ENCODE peak calls at places on chromosomes 13 and 19, in five cellular contexts. E is choroid plexus epithelial cell, K is ovary, M is retinal pigment epithelial cell, O is kidney. N is an unnamed sample.

GRCh38 chr13:93690139-93690538 is 463.5 kb downstream of the GPC6 start:
- DNase-seq in K (no peak), O (no peak), E (peak), M (no peak), N (peak)

GRCh38 chr19:13099073-13099999 is 3.3 kb downstream of the LYL1 start:
- DNase-seq in O (peak), E (no peak), M (no peak), K (peak), N (peak)

GRCh38 chr19:6376512-6377193 is 920 bp upstream of the PSPN start:
- DNase-seq in K (peak), E (no peak), M (no peak), O (no peak), N (no peak)

GRCh38 chr19:34495416-34495815 is 13.9 kb downstream of the WTIP start:
- DNase-seq in E (no peak), M (no peak), K (peak), O (peak), N (no peak)

GRCh38 chr13:98187155-98187726 is 10.2 kb upstream of the RNF113B start:
- DNase-seq in M (no peak), O (no peak), E (no peak), K (no peak), N (no peak)

GRCh38 chr19:49387936-49388372 is at the start of gene KASH5:
- DNase-seq in E (peak), K (peak), O (peak), M (no peak), N (peak)

GRCh38 chr13:62278271-62278670 is 862.6 kb upstream of the PCDH20 start:
- DNase-seq in O (no peak), E (peak), M (no peak), K (no peak), N (no peak)

GRCh38 chr19:46492841-46493235 is 2.8 kb downstream of the PNMA8B start:
- DNase-seq in K (no peak), O (no peak), M (no peak), E (no peak), N (no peak)

GRCh38 chr13:113224486-113224885 is 15.1 kb downstream of the CUL4A start:
- DNase-seq in K (no peak), M (no peak), E (no peak), O (no peak), N (no peak)

GRCh38 chr19:40614595-40615411 is 13.6 kb downstream of the LTBP4 start:
- DNase-seq in M (peak), E (peak), O (peak), K (peak), N (peak)

GRCh38 chr19:50433201-50434180 is 799 bp downstream of the MYBPC2 start:
- DNase-seq in O (no peak), M (no peak), E (no peak), K (no peak), N (no peak)

GRCh38 chr13:91157273-91158014 is 190.0 kb upstream of the MIR17HG start:
- DNase-seq in M (no peak), E (no peak), K (no peak), O (no peak), N (no peak)

GRCh38 chr13:34303346-34303745 is 485.4 kb downstream of the RFC3 start:
- DNase-seq in O (no peak), E (no peak), M (no peak), K (no peak), N (no peak)

GRCh38 chr13:67298297-67298696 is 68.2 kb upstream of the PCDH9 start:
- DNase-seq in O (no peak), M (no peak), E (no peak), K (no peak), N (no peak)

GRCh38 chr13:24630121-24630520 is 50.1 kb upstream of the ATP12A start:
- DNase-seq in O (no peak), E (no peak), K (no peak), M (no peak), N (no peak)

GRCh38 chr13:55244991-55245644 is 1895.6 kb upstream of the PRR20A start:
- DNase-seq in E (no peak), O (no peak), M (no peak), K (no peak), N (peak)

GRCh38 chr13:42190529-42190928 is 81.4 kb upstream of the AKAP11 start:
- DNase-seq in M (no peak), E (no peak), O (no peak), K (no peak), N (no peak)

GRCh38 chr19:34336781-34337271 is 28.2 kb upstream of the GPI start:
- DNase-seq in M (no peak), E (peak), K (no peak), O (no peak), N (peak)

GRCh38 chr13:59587030-59587429 is 576.7 kb downstream of the DIAPH3 start:
- DNase-seq in K (no peak), M (no peak), E (no peak), O (no peak), N (no peak)

GRCh38 chr19:17107546-17108452 is 32.2 kb downstream of the MYO9B start:
- DNase-seq in M (peak), K (peak), E (peak), O (peak), N (peak)

GRCh38 chr13:24192811-24193162 is 32.3 kb downstream of the SPATA13 start:
- DNase-seq in O (no peak), E (no peak), M (no peak), K (no peak), N (no peak)

GRCh38 chr19:20664917-20665781 is 3.8 kb upstream of the ZNF626 start:
- DNase-seq in O (peak), M (peak), E (peak), K (peak), N (peak)

GRCh38 chr19:35451278-35452096 is 3.4 kb downstream of the FFAR2 start:
- DNase-seq in M (no peak), K (no peak), O (no peak), E (no peak), N (no peak)

GRCh38 chr13:110455941-110456340 is 105.6 kb downstream of the RAB20 start:
- DNase-seq in E (peak), O (peak), K (peak), M (peak), N (peak)

GRCh38 chr19:19399733-19400438 is 5.6 kb upstream of the GATAD2A start:
- DNase-seq in K (no peak), M (no peak), O (peak), E (peak), N (peak)

GRCh38 chr19:870963-871401 is 11.5 kb downstream of the CFD start:
- DNase-seq in M (peak), E (no peak), O (peak), K (peak), N (no peak)

GRCh38 chr13:78658630-78659449 is at the start of gene OBI1:
- DNase-seq in M (peak), E (peak), O (peak), K (peak), N (peak)

GRCh38 chr19:19110410-19111137 is 27.7 kb downstream of the TMEM161A start:
- DNase-seq in O (no peak), K (peak), M (no peak), E (peak), N (no peak)

GRCh38 chr19:29285878-29286277 is 72.9 kb upstream of the UQCRFS1 start:
- DNase-seq in E (no peak), M (no peak), K (no peak), O (no peak), N (no peak)

GRCh38 chr13:35927554-35927953 is 203.6 kb downstream of the DCLK1 start:
- DNase-seq in M (peak), E (peak), K (no peak), O (no peak), N (peak)

GRCh38 chr13:50080158-50080855 is 65.1 kb downstream of the KCNRG start:
- DNase-seq in K (no peak), O (no peak), E (peak), M (no peak), N (peak)

GRCh38 chr13:19984430-19985218 is 26.1 kb downstream of the ZMYM2 start:
- DNase-seq in E (peak), K (no peak), M (peak), O (no peak), N (peak)

GRCh38 chr13:76153239-76153638 is 517.1 kb downstream of the LMO7 start:
- DNase-seq in E (no peak), K (no peak), O (no peak), M (no peak), N (no peak)

N was measured in cardiac fibroblast.